ENCODE peak calls at places on chromosomes 1 and 21, in ten cellular contexts. S, M, D, Q, V, F, C, H, J and A are unnamed samples. For H3K36me3, the result is how much of the 10 kb centered on the place peaks cover.

GRCh38 chr1:9426291-9426711 is 113.0 kb upstream of the SLC25A33 start:
- DNase-seq in S (no peak), M (no peak), D (peak), Q (peak), V (no peak), F (peak), C (peak), H (no peak), J (no peak), A (peak)

GRCh38 chr21:14088391-14088790 is 122.4 kb downstream of the LIPI start:
- DNase-seq in S (no peak), M (no peak), D (no peak), Q (no peak), V (no peak), F (no peak), C (no peak), H (no peak), J (no peak), A (no peak)

GRCh38 chr1:230100932-230101331 is 33.9 kb downstream of the GALNT2 start:
- DNase-seq in S (no peak), M (no peak), D (no peak), Q (no peak), V (no peak), F (no peak), C (no peak), H (no peak), J (no peak), A (no peak)

GRCh38 chr21:20999567-21000169 is 1.5 kb downstream of the NCAM2 start:
- DNase-seq in S (no peak), M (no peak), D (peak), Q (peak), V (peak), F (no peak), C (no peak), H (no peak), J (peak), A (no peak)

GRCh38 chr1:150256549-150257341 is 829 bp upstream of the CA14 start:
- DNase-seq in S (no peak), M (no peak), D (no peak), Q (peak), V (no peak), F (no peak), C (no peak), H (no peak), J (no peak), A (no peak)

GRCh38 chr1:81412954-81413353 is 387.8 kb upstream of the ADGRL2 start:
- DNase-seq in S (no peak), M (no peak), D (no peak), Q (no peak), V (no peak), F (no peak), C (no peak), H (no peak), J (no peak), A (no peak)

GRCh38 chr1:34740161-34740875 is 14.5 kb upstream of the GJB5 start:
- DNase-seq in S (no peak), M (no peak), D (no peak), Q (no peak), V (no peak), F (no peak), C (no peak), H (no peak), J (no peak), A (no peak)

GRCh38 chr1:17099941-17100340 is 19.3 kb downstream of the PADI2 start:
- DNase-seq in S (no peak), M (no peak), D (no peak), Q (no peak), V (no peak), F (no peak), C (no peak), H (no peak), J (no peak), A (no peak)

GRCh38 chr1:172466795-172467407 is 23.0 kb upstream of the PIGC start:
- DNase-seq in S (no peak), M (no peak), D (no peak), Q (no peak), V (no peak), F (no peak), C (no peak), H (no peak), J (no peak), A (no peak)

GRCh38 chr1:94636625-94637024 is 95.1 kb upstream of the F3 start:
- DNase-seq in S (no peak), M (no peak), D (no peak), Q (peak), V (no peak), F (no peak), C (no peak), H (no peak), J (no peak), A (no peak)

GRCh38 chr1:93621246-93621645 is 60.4 kb downstream of the BCAR3 start:
- DNase-seq in S (no peak), M (no peak), D (no peak), Q (no peak), V (no peak), F (no peak), C (no peak), H (no peak), J (no peak), A (no peak)

GRCh38 chr1:201742476-201742875 is 86.5 kb upstream of the IPO9 start:
- DNase-seq in S (no peak), M (no peak), D (no peak), Q (no peak), V (no peak), F (no peak), C (no peak), H (no peak), J (no peak), A (no peak)

GRCh38 chr1:166839600-166840308 is 479 bp downstream of the POGK start:
- DNase-seq in S (peak), M (peak), D (peak), Q (peak), V (no peak), F (peak), C (peak), H (peak), J (peak), A (peak)

GRCh38 chr21:45981154-45981606 is 390 bp upstream of the COL6A1 start:
- DNase-seq in S (peak), M (peak), D (peak), Q (peak), V (peak), F (peak), C (peak), H (peak), J (peak), A (peak)

GRCh38 chr1:162951553-162952315 is 90.8 kb upstream of the CCDC190 start:
- DNase-seq in S (no peak), M (no peak), D (peak), Q (peak), V (no peak), F (no peak), C (no peak), H (no peak), J (no peak), A (no peak)

GRCh38 chr1:116147972-116148371 is 36.8 kb downstream of the MAB21L3 start:
- DNase-seq in S (no peak), M (peak), D (no peak), Q (no peak), V (no peak), F (no peak), C (no peak), H (no peak), J (no peak), A (no peak)

GRCh38 chr1:181601186-181601950 is 118.1 kb downstream of the CACNA1E start:
- DNase-seq in S (no peak), M (no peak), D (no peak), Q (no peak), V (no peak), F (no peak), C (no peak), H (no peak), J (no peak), A (no peak)

GRCh38 chr1:204640578-204640977 is 45.0 kb downstream of the LRRN2 start:
- DNase-seq in S (no peak), M (no peak), D (no peak), Q (no peak), V (no peak), F (no peak), C (no peak), H (no peak), J (no peak), A (no peak)

GRCh38 chr1:178966312-178966711 is 59.4 kb upstream of the FAM20B start:
- DNase-seq in S (no peak), M (no peak), D (no peak), Q (no peak), V (no peak), F (no peak), C (no peak), H (no peak), J (no peak), A (no peak)

GRCh38 chr1:222053790-222054294 is 312.0 kb upstream of the DUSP10 start:
- DNase-seq in S (no peak), M (no peak), D (no peak), Q (no peak), V (no peak), F (no peak), C (no peak), H (no peak), J (no peak), A (no peak)

GRCh38 chr21:31220567-31220966 is 123.5 kb downstream of the TIAM1 start:
- DNase-seq in S (no peak), M (no peak), D (no peak), Q (peak), V (no peak), F (no peak), C (no peak), H (no peak), J (no peak), A (no peak)

GRCh38 chr1:53166366-53166765 is 23.9 kb upstream of the SLC1A7 start:
- DNase-seq in S (no peak), M (no peak), D (no peak), Q (no peak), V (no peak), F (no peak), C (no peak), H (no peak), J (no peak), A (no peak)

GRCh38 chr21:38506606-38507331 is 8.5 kb upstream of the ERG start:
- DNase-seq in S (no peak), M (no peak), D (no peak), Q (peak), V (no peak), F (no peak), C (peak), H (no peak), J (no peak), A (no peak)

GRCh38 chr1:234917495-234918188 is 211.0 kb downstream of the TOMM20 start:
- DNase-seq in S (no peak), M (no peak), D (no peak), Q (no peak), V (no peak), F (no peak), C (no peak), H (peak), J (no peak), A (peak)

GRCh38 chr1:27331922-27332321 is 9.9 kb upstream of the SYTL1 start:
- DNase-seq in S (peak), M (no peak), D (no peak), Q (no peak), V (no peak), F (no peak), C (no peak), H (no peak), J (peak), A (no peak)

GRCh38 chr1:10635992-10636391 is 160.5 kb downstream of the CASZ1 start:
- DNase-seq in S (no peak), M (no peak), D (no peak), Q (no peak), V (no peak), F (no peak), C (no peak), H (peak), J (no peak), A (no peak)

GRCh38 chr21:36945496-36946138 is 20.9 kb downstream of the HLCS start:
- DNase-seq in S (no peak), M (no peak), D (peak), Q (no peak), V (no peak), F (no peak), C (no peak), H (no peak), J (no peak), A (no peak)

GRCh38 chr1:235919797-235920475 is 53.2 kb upstream of the LYST start:
- DNase-seq in S (no peak), M (no peak), D (no peak), Q (peak), V (no peak), F (no peak), C (no peak), H (no peak), J (no peak), A (no peak)

GRCh38 chr1:24126672-24127023 is 14.7 kb upstream of the MYOM3 start:
- DNase-seq in S (no peak), M (no peak), D (no peak), Q (no peak), V (no peak), F (no peak), C (no peak), H (no peak), J (no peak), A (no peak)

GRCh38 chr1:24130385-24130784 is 12.6 kb downstream of the IL22RA1 start:
- DNase-seq in S (no peak), M (no peak), D (no peak), Q (no peak), V (no peak), F (no peak), C (no peak), H (no peak), J (no peak), A (no peak)

GRCh38 chr1:24126023-24126671 is 14.2 kb upstream of the MYOM3 start:
- DNase-seq in S (peak), M (no peak), D (no peak), Q (no peak), V (no peak), F (no peak), C (no peak), H (no peak), J (no peak), A (no peak)

GRCh38 chr1:24127134-24127800 is 15.3 kb upstream of the MYOM3 start:
- DNase-seq in S (no peak), M (no peak), D (no peak), Q (no peak), V (no peak), F (no peak), C (no peak), H (no peak), J (no peak), A (peak)

DNA sequence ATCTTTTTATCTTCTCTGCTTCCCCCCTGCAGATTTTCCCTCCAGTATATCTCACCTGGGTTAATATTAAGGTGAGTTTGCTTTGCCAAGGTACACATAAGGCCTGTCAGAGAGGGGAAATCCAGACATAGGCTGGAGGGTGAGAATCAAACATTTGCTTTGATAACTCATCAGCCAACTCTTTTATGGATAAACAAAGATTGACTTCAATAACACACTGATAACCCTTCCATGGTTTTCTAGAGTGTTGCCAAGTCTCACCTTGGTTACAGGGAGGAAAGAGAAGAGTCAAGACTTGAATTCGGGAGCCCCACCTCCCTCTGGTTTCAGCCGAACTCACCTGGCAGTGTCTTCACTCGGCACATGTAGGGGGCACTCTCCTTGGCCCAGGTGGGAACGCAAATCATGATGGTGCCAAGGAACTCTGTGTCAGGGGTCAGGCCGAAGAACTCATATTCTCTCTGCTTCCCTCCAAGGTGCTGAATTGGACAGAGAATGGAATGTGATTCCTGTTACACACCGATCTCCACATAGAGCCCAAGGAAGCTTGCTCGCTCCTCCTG is 15.1 kb downstream of the IL22RA1 start:
- DNase-seq in S (peak), M (no peak), D (no peak), Q (no peak), V (no peak), F (no peak), C (no peak), H (no peak), J (no peak), A (peak)
- H3K36me3 ChIP-seq in S (under half), M (under half), D (under half), Q (under half), V (under half), F (under half), C (under half), H (under half), J (under half), A (under half)

GRCh38 chr1:43450251-43451070 is 3.3 kb downstream of the HYI start:
- DNase-seq in S (no peak), M (no peak), D (no peak), Q (no peak), V (no peak), F (no peak), C (peak), H (no peak), J (peak), A (no peak)

GRCh38 chr1:43447891-43448708 is 5.6 kb downstream of the HYI start:
- DNase-seq in S (no peak), M (no peak), D (no peak), Q (no peak), V (no peak), F (no peak), C (peak), H (no peak), J (peak), A (no peak)

GRCh38 chr1:43446881-43447835 is 6.6 kb downstream of the HYI start:
- DNase-seq in S (no peak), M (no peak), D (no peak), Q (no peak), V (no peak), F (no peak), C (peak), H (peak), J (no peak), A (no peak)

GRCh38 chr1:43449708-43450069 is 4.0 kb downstream of the HYI start:
- DNase-seq in S (no peak), M (no peak), D (no peak), Q (no peak), V (no peak), F (no peak), C (peak), H (no peak), J (peak), A (no peak)

GRCh38 chr1:43448955-43449707 is 4.6 kb downstream of the HYI start:
- DNase-seq in S (no peak), M (no peak), D (no peak), Q (no peak), V (no peak), F (no peak), C (peak), H (no peak), J (peak), A (no peak)
- H3K36me3 ChIP-seq in S (half or more), M (half or more), D (under half), Q (half or more), V (under half), F (under half), C (under half), H (half or more), J (under half), A (under half)

GRCh38 chr1:37877991-37878544 is 18.7 kb upstream of the MTF1 start:
- DNase-seq in S (no peak), M (no peak), D (no peak), Q (no peak), V (no peak), F (no peak), C (no peak), H (no peak), J (no peak), A (no peak)

GRCh38 chr1:37872692-37873091 is 13.3 kb upstream of the MTF1 start:
- DNase-seq in S (no peak), M (no peak), D (no peak), Q (no peak), V (no peak), F (no peak), C (no peak), H (no peak), J (no peak), A (no peak)

GRCh38 chr1:37879865-37880264 is 20.5 kb upstream of the MTF1 start:
- DNase-seq in S (no peak), M (no peak), D (no peak), Q (no peak), V (no peak), F (no peak), C (no peak), H (no peak), J (no peak), A (no peak)

GRCh38 chr1:37875833-37876232 is 16.4 kb upstream of the MTF1 start:
- DNase-seq in S (no peak), M (no peak), D (no peak), Q (peak), V (no peak), F (no peak), C (no peak), H (no peak), J (no peak), A (no peak)
- H3K36me3 ChIP-seq in S (half or more), M (under half), D (under half), Q (under half), V (under half), F (under half), C (under half), H (half or more), J (under half), A (under half)

GRCh38 chr1:207812778-207813512 is 61.1 kb downstream of the CD46 start:
- DNase-seq in S (peak), M (no peak), D (no peak), Q (no peak), V (no peak), F (no peak), C (no peak), H (peak), J (no peak), A (no peak)
- H3K36me3 ChIP-seq in S (half or more), M (half or more), D (under half), Q (under half), V (under half), F (half or more), C (under half), H (half or more), J (under half), A (under half)

GRCh38 chr1:223756002-223756775 is 43.9 kb downstream of the CAPN2 start:
- DNase-seq in S (no peak), M (no peak), D (no peak), Q (no peak), V (no peak), F (no peak), C (peak), H (no peak), J (no peak), A (no peak)

GRCh38 chr1:223754681-223755431 is 42.5 kb downstream of the CAPN2 start:
- DNase-seq in S (no peak), M (no peak), D (no peak), Q (no peak), V (no peak), F (no peak), C (no peak), H (no peak), J (no peak), A (no peak)

GRCh38 chr1:223758734-223759133 is 46.4 kb downstream of the CAPN2 start:
- DNase-seq in S (no peak), M (no peak), D (no peak), Q (no peak), V (no peak), F (no peak), C (no peak), H (peak), J (no peak), A (no peak)

GRCh38 chr1:223755432-223755792 is 43.1 kb downstream of the CAPN2 start:
- DNase-seq in S (no peak), M (no peak), D (no peak), Q (no peak), V (no peak), F (no peak), C (peak), H (no peak), J (no peak), A (no peak)

GRCh38 chr1:223756806-223757700 is 44.7 kb downstream of the CAPN2 start:
- DNase-seq in S (no peak), M (no peak), D (no peak), Q (no peak), V (no peak), F (no peak), C (no peak), H (peak), J (no peak), A (no peak)
- H3K36me3 ChIP-seq in S (half or more), M (half or more), D (under half), Q (half or more), V (under half), F (under half), C (under half), H (half or more), J (under half), A (under half)